ENCODE peak calls at places on chromosomes 1 and 21, in four cellular contexts. S, E, P and M are unnamed samples.

GRCh38 chr1:24586970-24587820 is 31.3 kb downstream of the NCMAP start:
- DNase-seq in S (peak; percentile 31), E (peak; percentile 64), P (peak; percentile 80), M (no peak)

GRCh38 chr21:26686278-26686677 is 113.2 kb upstream of the CYYR1 start:
- DNase-seq in S (no peak), E (peak; percentile 7), P (peak; percentile 13), M (no peak)

GRCh38 chr1:84689514-84690396 is 506 bp downstream of the SSX2IP start:
- DNase-seq in S (no peak), E (peak; percentile 93), P (no peak), M (no peak)

GRCh38 chr21:38321568-38321967 is 64.8 kb downstream of the KCNJ15 start:
- DNase-seq in S (no peak), E (no peak), P (no peak), M (no peak)

GRCh38 chr1:79781261-79781660 is 774.7 kb upstream of the ADGRL4 start:
- DNase-seq in S (no peak), E (no peak), P (no peak), M (no peak)

GRCh38 chr1:150925080-150925479 is 1.1 kb upstream of the SETDB1 start:
- DNase-seq in S (no peak), E (no peak), P (no peak), M (no peak)

GRCh38 chr1:9845914-9846313 is 22.1 kb upstream of the CLSTN1 start:
- DNase-seq in S (no peak), E (no peak), P (no peak), M (no peak)

GRCh38 chr1:117001254-117001927 is at the start of gene CD101:
- DNase-seq in S (no peak), E (no peak), P (no peak), M (no peak)

GRCh38 chr1:41416552-41417334 is 55.5 kb downstream of the FOXO6 start:
- DNase-seq in S (peak; percentile 66), E (peak; percentile 44), P (peak; percentile 44), M (no peak)

GRCh38 chr1:17289756-17290155 is 18.2 kb upstream of the PADI4 start:
- DNase-seq in S (no peak), E (no peak), P (no peak), M (no peak)

GRCh38 chr1:26820784-26821269 is 5.7 kb upstream of the ZDHHC18 start:
- DNase-seq in S (no peak), E (no peak), P (peak; percentile 61), M (no peak)

GRCh38 chr1:217897121-217897520 is 266.0 kb downstream of the SPATA17 start:
- DNase-seq in S (no peak), E (no peak), P (no peak), M (no peak)

GRCh38 chr1:113072141-113072756 is 749 bp upstream of the LRIG2 start:
- DNase-seq in S (no peak), E (no peak), P (no peak), M (no peak)

GRCh38 chr1:26941311-26941710 is 19.0 kb downstream of the KDF1 start:
- DNase-seq in S (no peak), E (no peak), P (no peak), M (no peak)

GRCh38 chr1:218374972-218375371 is 29.8 kb downstream of the TGFB2 start:
- DNase-seq in S (no peak), E (no peak), P (no peak), M (no peak)

GRCh38 chr1:93680121-93681094 is 1.2 kb downstream of the BCAR3 start:
- DNase-seq in S (peak; percentile 82), E (no peak), P (no peak), M (peak; percentile 31)

GRCh38 chr1:235597867-235598553 is 51.6 kb downstream of the GNG4 start:
- DNase-seq in S (no peak), E (no peak), P (no peak), M (no peak)

GRCh38 chr1:219537182-219537581 is 75.7 kb downstream of the ZC3H11B start:
- DNase-seq in S (no peak), E (no peak), P (no peak), M (no peak)

GRCh38 chr1:166032163-166032562 is 134.6 kb downstream of the FAM78B start:
- DNase-seq in S (no peak), E (no peak), P (no peak), M (no peak)

GRCh38 chr1:234758851-234759250 is 148.9 kb upstream of the IRF2BP2 start:
- DNase-seq in S (no peak), E (no peak), P (peak; percentile 81), M (no peak)

GRCh38 chr1:94345148-94345721 is 73.0 kb upstream of the ABCD3 start:
- DNase-seq in S (no peak), E (no peak), P (no peak), M (no peak)

GRCh38 chr1:246724001-246724724 is at the start of gene SCCPDH:
- DNase-seq in S (peak; percentile 67), E (peak; percentile 26), P (peak; percentile 32), M (peak; percentile 22)